ENCODE peak calls at places on chromosomes 13 and 19, in four cellular contexts. R, U, H and I are unnamed samples.

GRCh38 chr19:30570194-30570593 is 198.0 kb downstream of the ZNF536 start:
- DNase-seq in R (no peak), U (no peak), H (no peak), I (no peak)

GRCh38 chr13:39417643-39418042 is 185.3 kb downstream of the LHFPL6 start:
- DNase-seq in R (no peak), U (peak), H (no peak), I (peak)

GRCh38 chr19:11052391-11052790 is 36.9 kb upstream of the LDLR start:
- DNase-seq in R (no peak), U (no peak), H (no peak), I (no peak)

GRCh38 chr19:41888926-41889325 is 5.9 kb downstream of the ARHGEF1 start:
- DNase-seq in R (no peak), U (no peak), H (no peak), I (no peak)

GRCh38 chr19:10517760-10518443 is 655 bp upstream of the S1PR5 start:
- DNase-seq in R (no peak), U (peak), H (no peak), I (peak)

GRCh38 chr19:38149597-38149996 is 74.4 kb downstream of the DPF1 start:
- DNase-seq in R (no peak), U (peak), H (no peak), I (no peak)

GRCh38 chr13:18921063-18921462 is 260.6 kb downstream of the TUBA3C start:
- DNase-seq in R (no peak), U (no peak), H (no peak), I (no peak)

GRCh38 chr19:13574933-13575332 is 68.7 kb upstream of the CACNA1A start:
- DNase-seq in R (peak), U (peak), H (no peak), I (no peak)

GRCh38 chr13:65613004-65613403 is 1617.1 kb downstream of the PCDH9 start:
- DNase-seq in R (peak), U (peak), H (no peak), I (no peak)

GRCh38 chr13:109494955-109495354 is 291.4 kb downstream of the IRS2 start:
- DNase-seq in R (no peak), U (no peak), H (no peak), I (peak)

GRCh38 chr19:38719761-38720558 is 24.3 kb downstream of the CAPN12 start:
- DNase-seq in R (no peak), U (no peak), H (no peak), I (no peak)

GRCh38 chr19:18107235-18108083 is 9.9 kb downstream of the MAST3 start:
- DNase-seq in R (no peak), U (no peak), H (no peak), I (no peak)

GRCh38 chr13:29756506-29756905 is 93.9 kb downstream of the UBL3 start:
- DNase-seq in R (no peak), U (no peak), H (no peak), I (no peak)

GRCh38 chr13:20940083-20940482 is 37.5 kb upstream of the XPO4 start:
- DNase-seq in R (peak), U (no peak), H (no peak), I (peak)

GRCh38 chr13:112615391-112615790 is 27.4 kb upstream of the TUBGCP3 start:
- DNase-seq in R (no peak), U (no peak), H (no peak), I (no peak)

GRCh38 chr19:7590256-7590655 is 5.4 kb upstream of the CAMSAP3 start:
- DNase-seq in R (no peak), U (no peak), H (no peak), I (no peak)

GRCh38 chr13:111855016-111855590 is 211.8 kb upstream of the SOX1 start:
- DNase-seq in R (no peak), U (no peak), H (no peak), I (no peak)

GRCh38 chr13:26498524-26499208 is 58.8 kb upstream of the WASF3 start:
- DNase-seq in R (no peak), U (no peak), H (no peak), I (peak)

GRCh38 chr19:3146677-3147100 is 10.9 kb downstream of the GNA15 start:
- DNase-seq in R (peak), U (peak), H (peak), I (no peak)

GRCh38 chr19:35142531-35143230 is 374 bp upstream of the FXYD7 start:
- DNase-seq in R (no peak), U (peak), H (peak), I (peak)

GRCh38 chr19:35141627-35142401 is 1.2 kb upstream of the FXYD7 start:
- DNase-seq in R (no peak), U (no peak), H (no peak), I (peak)

GRCh38 chr19:35140207-35140897 is 1.7 kb downstream of the FXYD1 start:
- DNase-seq in R (no peak), U (no peak), H (no peak), I (no peak)

GRCh38 chr19:35139618-35139943 is 957 bp downstream of the FXYD1 start:
- DNase-seq in R (no peak), U (no peak), H (no peak), I (no peak)

GRCh38 chr19:35140898-35141626 is 2.0 kb upstream of the FXYD7 start:
- DNase-seq in R (peak), U (peak), H (peak), I (peak)
- H3K4me2 ChIP-seq in R (peak), U (peak), H (peak), I (peak)

DNA sequence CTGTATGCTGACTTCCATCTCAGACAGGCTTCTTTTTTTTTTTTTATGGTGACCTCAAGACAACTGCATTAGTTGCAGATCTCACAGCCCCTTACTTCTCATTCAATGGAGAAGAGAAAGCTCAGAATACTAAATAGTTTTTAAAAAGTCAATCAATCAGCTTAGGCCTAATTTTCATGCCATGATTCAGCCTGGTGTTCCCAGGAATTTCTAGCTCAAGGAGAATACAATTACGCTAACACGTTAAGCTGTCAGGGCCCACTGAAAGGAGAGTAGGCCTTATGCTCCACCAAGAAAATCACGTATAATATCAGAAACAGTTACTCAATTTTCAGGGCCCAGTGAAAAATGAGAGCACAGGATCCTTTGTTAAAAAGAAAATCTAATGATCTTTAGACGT is 1596.0 kb upstream of the MIR17HG start:
- DNase-seq in R (no peak), U (no peak), H (no peak), I (no peak)
- H2AFZ ChIP-seq in R (no peak), U (peak), H (no peak), I (no peak)

GRCh38 chr19:55352746-55353145 is 1.8 kb downstream of the COX6B2 start:
- DNase-seq in R (no peak), U (no peak), H (no peak), I (no peak)
- H3K4me2 ChIP-seq in R (no peak), U (peak), H (no peak), I (no peak)

GRCh38 chr13:30806784-30807183 is 71.4 kb downstream of the ALOX5AP start:
- DNase-seq in R (no peak), U (no peak), H (no peak), I (peak)

GRCh38 chr13:30807392-30807791 is 72.0 kb downstream of the ALOX5AP start:
- DNase-seq in R (no peak), U (no peak), H (no peak), I (no peak)

GRCh38 chr13:30804474-30804873 is 69.1 kb downstream of the ALOX5AP start:
- DNase-seq in R (no peak), U (peak), H (no peak), I (no peak)

GRCh38 chr13:30805132-30805537 is 69.8 kb downstream of the ALOX5AP start:
- DNase-seq in R (peak), U (no peak), H (no peak), I (no peak)

GRCh38 chr13:30805603-30806011 is 70.3 kb downstream of the ALOX5AP start:
- DNase-seq in R (peak), U (peak), H (no peak), I (no peak)
- H2AFZ ChIP-seq in R (peak), U (peak), H (no peak), I (no peak)

DNA sequence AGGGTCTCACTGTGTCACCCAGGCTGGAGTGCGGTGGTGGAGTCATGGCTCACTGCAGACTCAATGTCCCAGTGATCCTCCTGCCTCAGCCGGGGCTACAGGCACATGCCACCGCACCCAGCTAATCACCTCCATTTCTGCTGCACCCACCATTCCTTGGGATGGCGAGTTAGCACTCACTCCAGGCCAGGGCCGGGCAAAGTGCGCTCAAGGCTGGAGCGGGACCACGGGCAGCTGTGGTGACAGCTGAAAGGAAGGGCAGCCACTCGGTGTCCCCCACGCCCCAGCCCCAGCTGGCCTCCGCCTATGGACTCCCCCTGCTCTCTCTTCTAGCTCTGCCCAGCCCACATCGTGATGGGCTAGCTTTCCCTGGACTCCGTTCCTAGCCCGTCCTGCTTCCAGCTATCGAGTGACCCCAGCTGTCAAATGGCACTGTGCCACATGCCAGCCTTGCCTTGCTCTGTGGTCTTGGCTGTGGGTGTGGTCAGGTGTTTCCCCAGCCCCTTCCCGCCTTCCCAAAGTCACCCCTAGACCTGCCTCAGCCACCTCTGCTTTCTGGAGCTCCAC is 4.1 kb downstream of the MICOS13 start:
- DNase-seq in R (no peak), U (no peak), H (peak), I (no peak)
- H3K4me2 ChIP-seq in R (no peak), U (no peak), H (no peak), I (no peak)

GRCh38 chr13:103514188-103514587 is 448.0 kb upstream of the SLC10A2 start:
- DNase-seq in R (no peak), U (no peak), H (no peak), I (no peak)
- H2AFZ ChIP-seq in R (no peak), U (no peak), H (no peak), I (no peak)

GRCh38 chr19:51421229-51422052 is 4.0 kb upstream of the SIGLEC10 start:
- DNase-seq in R (no peak), U (peak), H (no peak), I (no peak)
- H3K4me2 ChIP-seq in R (no peak), U (peak), H (no peak), I (no peak)

GRCh38 chr13:104868806-104869205 is 1666.7 kb downstream of the EFNB2 start:
- DNase-seq in R (no peak), U (no peak), H (no peak), I (no peak)

GRCh38 chr13:104869501-104869900 is 1666.0 kb downstream of the EFNB2 start:
- DNase-seq in R (no peak), U (no peak), H (no peak), I (peak)

GRCh38 chr13:104875008-104875762 is 1660.3 kb downstream of the EFNB2 start:
- DNase-seq in R (no peak), U (peak), H (no peak), I (peak)

GRCh38 chr13:104871456-104871855 is 1664.0 kb downstream of the EFNB2 start:
- DNase-seq in R (no peak), U (no peak), H (no peak), I (no peak)

GRCh38 chr13:104872153-104872552 is 1663.3 kb downstream of the EFNB2 start:
- DNase-seq in R (no peak), U (peak), H (no peak), I (no peak)
- H2AFZ ChIP-seq in R (no peak), U (no peak), H (no peak), I (no peak)